ENCODE peak calls at places on chromosome 7, in seven cellular contexts. N, U, E, Z, J, H and Q are unnamed samples.

GRCh38 chr7:106717997-106718871 is 57.3 kb upstream of the CCDC71L start:
- DNase-seq in N (peak; percentile 22), U (peak; percentile 96), E (peak; percentile 24), Z (peak; percentile 99), J (peak; percentile 63), H (peak; percentile 38), Q (no peak)

GRCh38 chr7:101125989-101126650 is 784 bp upstream of the SERPINE1 start:
- DNase-seq in N (peak; percentile 40), U (peak; percentile 92), E (peak; percentile 56), Z (peak; percentile 89), J (no peak), H (no peak), Q (no peak)

GRCh38 chr7:148556892-148557291 is 33.7 kb upstream of the C7orf33 start:
- DNase-seq in N (no peak), U (peak; percentile 40), E (no peak), Z (no peak), J (no peak), H (no peak), Q (no peak)

GRCh38 chr7:118280319-118281012 is 56.0 kb downstream of the ANKRD7 start:
- DNase-seq in N (no peak), U (no peak), E (no peak), Z (no peak), J (no peak), H (no peak), Q (no peak)

GRCh38 chr7:3835102-3835501 is 534.0 kb downstream of the SDK1 start:
- DNase-seq in N (no peak), U (peak; percentile 53), E (no peak), Z (peak; percentile 11), J (no peak), H (peak; percentile 35), Q (no peak)

GRCh38 chr7:159197066-159197975 is 52.7 kb upstream of the VIPR2 start:
- DNase-seq in N (no peak), U (no peak), E (no peak), Z (peak; percentile 10), J (peak; percentile 20), H (peak; percentile 33), Q (no peak)

GRCh38 chr7:144038887-144039286 is 9.9 kb upstream of the OR2A5 start:
- DNase-seq in N (no peak), U (no peak), E (no peak), Z (peak; percentile 38), J (no peak), H (no peak), Q (no peak)

GRCh38 chr7:134024729-134025128 is 102.4 kb upstream of the LRGUK start:
- DNase-seq in N (no peak), U (no peak), E (no peak), Z (peak; percentile 4), J (no peak), H (no peak), Q (no peak)

GRCh38 chr7:109527833-109528232 is 958.2 kb downstream of the DNAJB9 start:
- DNase-seq in N (no peak), U (no peak), E (no peak), Z (no peak), J (no peak), H (no peak), Q (no peak)

GRCh38 chr7:97480700-97481410 is 251.0 kb upstream of the TAC1 start:
- DNase-seq in N (no peak), U (no peak), E (no peak), Z (no peak), J (no peak), H (no peak), Q (no peak)

GRCh38 chr7:96330193-96330592 is 8.3 kb upstream of the SLC25A13 start:
- DNase-seq in N (no peak), U (no peak), E (no peak), Z (no peak), J (no peak), H (no peak), Q (no peak)

GRCh38 chr7:78472519-78472918 is 673.9 kb downstream of the PHTF2 start:
- DNase-seq in N (no peak), U (no peak), E (no peak), Z (peak; percentile 54), J (no peak), H (no peak), Q (no peak)

GRCh38 chr7:30594055-30594539 is 581 bp upstream of the GARS1 start:
- DNase-seq in N (no peak), U (peak; percentile 63), E (peak; percentile 26), Z (peak; percentile 38), J (no peak), H (peak; percentile 60), Q (peak; percentile 65)

GRCh38 chr7:84302949-84303348 is 108.4 kb upstream of the SEMA3A start:
- DNase-seq in N (no peak), U (no peak), E (no peak), Z (no peak), J (no peak), H (no peak), Q (no peak)

GRCh38 chr7:105257338-105257737 is 131.4 kb downstream of the SRPK2 start:
- DNase-seq in N (no peak), U (no peak), E (no peak), Z (peak; percentile 15), J (no peak), H (no peak), Q (no peak)

GRCh38 chr7:66258409-66258808 is 53.3 kb downstream of the TPST1 start:
- DNase-seq in N (no peak), U (no peak), E (no peak), Z (no peak), J (no peak), H (no peak), Q (no peak)

GRCh38 chr7:142587578-142588191 is 161.6 kb upstream of the PRSS1 start:
- DNase-seq in N (no peak), U (peak; percentile 92), E (no peak), Z (peak; percentile 92), J (no peak), H (peak; percentile 34), Q (no peak)

GRCh38 chr7:64881461-64882287 is 21.4 kb upstream of the ZNF273 start:
- DNase-seq in N (peak; percentile 14), U (no peak), E (peak; percentile 10), Z (no peak), J (no peak), H (no peak), Q (no peak)

GRCh38 chr7:127799535-127800305 is 147.7 kb downstream of the SND1 start:
- DNase-seq in N (no peak), U (no peak), E (no peak), Z (no peak), J (no peak), H (no peak), Q (no peak)

GRCh38 chr7:31688347-31688746 is 1.3 kb downstream of the PPP1R17 start:
- DNase-seq in N (no peak), U (no peak), E (no peak), Z (no peak), J (no peak), H (no peak), Q (no peak)

GRCh38 chr7:111752022-111752582 is 189.8 kb upstream of the IMMP2L start:
- DNase-seq in N (no peak), U (peak; percentile 79), E (peak; percentile 17), Z (peak; percentile 40), J (peak; percentile 45), H (peak; percentile 29), Q (no peak)

GRCh38 chr7:134315679-134316538 is 821 bp downstream of the SLC35B4 start:
- DNase-seq in N (no peak), U (peak; percentile 77), E (peak; percentile 10), Z (peak; percentile 41), J (no peak), H (peak; percentile 22), Q (no peak)

GRCh38 chr7:101535333-101535732 is 93.8 kb downstream of the MYL10 start:
- DNase-seq in N (no peak), U (no peak), E (no peak), Z (no peak), J (no peak), H (no peak), Q (no peak)

GRCh38 chr7:77425151-77426051 is 9.3 kb upstream of the GSAP start:
- DNase-seq in N (no peak), U (no peak), E (no peak), Z (peak; percentile 72), J (no peak), H (no peak), Q (no peak)

GRCh38 chr7:32846630-32847225 is 44.8 kb downstream of the KBTBD2 start:
- DNase-seq in N (peak; percentile 86), U (peak; percentile 88), E (peak; percentile 91), Z (peak; percentile 73), J (peak; percentile 83), H (peak; percentile 47), Q (peak; percentile 51)